ENCODE peak calls at places on chromosomes 4 and X, in five cellular contexts. Y, H, A, R and Z are unnamed samples.

GRCh38 chr4:182576609-182577289 is 333.5 kb downstream of the TENM3 start:
- DNase-seq in H (no peak), R (no peak), A (no peak), Y (no peak), Z (no peak)

GRCh38 chr4:7151668-7152227 is 40.6 kb upstream of the SORCS2 start:
- DNase-seq in R (no peak), H (no peak), A (no peak), Y (no peak), Z (no peak)

GRCh38 chr4:176320340-176320975 is 692 bp downstream of the SPCS3 start:
- DNase-seq in H (peak; percentile 87), R (peak; percentile 89), A (peak; percentile 86), Y (peak; percentile 93), Z (peak; percentile 94)

GRCh38 chr4:185813133-185813532 is 1.1 kb upstream of the SORBS2 start:
- DNase-seq in R (no peak), Y (no peak), H (no peak), A (no peak), Z (no peak)

GRCh38 chr4:30720656-30721352 is 635 bp downstream of the PCDH7 start:
- DNase-seq in Y (peak; percentile 71), R (no peak), H (no peak), A (peak; percentile 32), Z (peak; percentile 24)

GRCh38 chr4:176879370-176880116 is 86.8 kb upstream of the VEGFC start:
- DNase-seq in R (no peak), A (no peak), Y (no peak), H (no peak), Z (no peak)

GRCh38 chr4:2870098-2870497 is 26.5 kb downstream of the ADD1 start:
- DNase-seq in H (no peak), A (no peak), R (no peak), Y (no peak), Z (no peak)

GRCh38 chr4:80610845-80611244 is 275.3 kb downstream of the CFAP299 start:
- DNase-seq in R (no peak), A (no peak), Y (no peak), H (no peak), Z (no peak)

GRCh38 chr4:14568356-14568755 is 433.9 kb upstream of the CPEB2 start:
- DNase-seq in A (no peak), R (no peak), Y (no peak), H (no peak), Z (no peak)

GRCh38 chr4:2259036-2259540 is 2.8 kb downstream of the MXD4 start:
- DNase-seq in Y (peak; percentile 74), H (peak; percentile 1), A (peak; percentile 32), R (peak; percentile 11), Z (peak; percentile 14)

DNA sequence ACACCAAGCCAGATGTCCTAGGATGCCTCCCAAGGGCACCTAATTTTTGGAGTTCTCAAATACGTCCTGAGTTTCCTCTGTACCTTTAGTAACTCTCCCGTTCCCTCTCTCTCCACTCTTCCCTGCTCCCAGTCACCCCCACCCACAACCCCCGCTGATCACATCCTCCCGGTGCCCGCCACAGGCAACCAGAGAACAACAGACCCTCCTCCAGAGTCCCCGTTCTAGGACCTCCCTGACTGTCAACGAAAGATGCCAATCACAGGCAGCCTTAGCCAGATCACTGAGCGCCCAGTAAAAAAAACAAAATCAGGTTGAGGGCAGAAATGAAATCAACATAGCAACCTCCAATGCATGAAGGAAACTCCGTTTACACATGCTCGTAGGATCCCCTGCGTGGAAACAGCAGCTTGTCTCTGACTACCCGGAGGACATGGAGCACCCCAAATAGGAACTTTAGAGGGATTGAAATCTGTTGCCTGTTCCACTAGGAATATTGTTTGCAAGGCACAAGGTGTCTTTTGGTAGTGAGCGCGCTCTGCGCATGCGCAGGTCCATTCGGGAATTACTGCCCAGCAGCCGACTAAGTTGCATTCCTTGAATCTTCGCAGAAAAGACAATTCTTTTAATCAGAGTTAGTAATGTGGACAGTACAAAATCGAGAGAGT is at the start of gene GABRB1:
- DNase-seq in Y (peak; percentile 66), R (peak; percentile 31), A (peak; percentile 45), H (no peak), Z (peak; percentile 78)
- H3K4me3 ChIP-seq in Y (peak within 1 kb of the TSS; percentile 51), R (peak within 1 kb of the TSS; percentile 38), A (peak within 1 kb of the TSS; percentile 31), H (peak within 1 kb of the TSS; percentile 65), Z (peak within 1 kb of the TSS; percentile 38)

DNA sequence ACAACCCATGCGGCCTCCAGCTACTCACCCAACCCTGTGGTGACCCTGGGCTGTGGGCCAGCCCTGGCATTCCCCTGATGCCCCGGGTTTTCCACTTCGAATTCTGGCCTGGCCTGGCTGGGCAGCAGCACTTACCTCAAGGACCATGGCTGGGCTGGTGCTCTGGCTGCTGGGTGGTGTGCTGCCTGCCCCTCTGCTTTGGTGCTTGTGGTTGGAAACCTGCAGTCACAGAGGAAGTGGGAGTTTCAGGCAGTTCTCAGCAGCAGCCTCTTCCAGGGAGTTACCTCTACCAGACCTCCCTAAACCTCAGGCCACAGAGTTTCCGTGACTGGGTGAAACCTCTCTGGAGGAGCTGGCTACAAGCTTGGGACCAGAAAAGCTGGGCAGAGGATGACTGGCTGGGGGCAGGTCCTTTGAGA is at the start of gene CXCR3:
- DNase-seq in A (no peak), H (no peak), R (no peak), Y (no peak), Z (peak; percentile 61)
- H3K4me1 ChIP-seq in A (no peaks in the 10 kb centered on the region), H (peaks cover 14% of the 10 kb centered on the region), R (no peaks in the 10 kb centered on the region), Y (peaks cover 19% of the 10 kb centered on the region), Z (no peaks in the 10 kb centered on the region)

DNA sequence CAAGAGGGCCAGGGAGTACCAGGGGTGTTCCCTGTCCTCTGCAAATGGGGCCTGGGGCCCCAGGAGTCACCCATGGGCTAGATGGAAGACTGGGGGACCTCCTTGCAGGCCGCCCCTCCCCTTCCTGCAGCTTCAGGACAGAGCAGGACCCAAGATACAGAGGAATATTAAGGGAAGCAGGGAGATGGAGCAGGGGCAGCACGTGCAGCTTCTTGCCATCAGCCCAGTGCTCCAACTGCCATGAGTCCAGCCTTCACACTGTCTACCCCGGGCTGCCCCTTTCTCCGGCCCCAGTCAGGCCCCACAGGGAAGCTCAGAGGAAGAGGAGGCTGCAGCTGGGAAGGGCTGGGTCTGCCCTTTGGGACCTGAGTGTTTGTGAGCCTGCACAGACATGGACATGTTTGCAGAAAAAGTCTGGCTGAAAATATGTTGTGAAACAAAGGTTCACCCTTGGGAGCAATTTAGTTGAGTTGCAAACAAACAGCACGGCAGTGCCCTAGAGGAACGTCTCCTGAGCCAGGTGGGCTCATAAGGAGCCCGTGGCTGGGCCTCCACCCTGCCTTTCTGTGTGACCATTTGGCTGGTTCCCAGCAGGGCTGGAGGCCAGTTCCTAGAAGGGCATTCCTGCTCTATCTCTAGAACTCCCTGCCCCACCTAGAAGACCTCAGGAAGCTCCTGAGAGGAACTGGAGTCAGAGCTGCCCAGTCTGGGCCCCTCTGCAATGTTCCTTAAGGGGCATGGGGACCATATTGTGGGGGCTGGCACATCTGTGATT is 8.9 kb downstream of the FATE1 start:
- DNase-seq in H (no peak), Y (no peak), A (no peak), R (no peak), Z (no peak)
- H3K4me3 ChIP-seq in H (no peak overlapping the region), Y (no peak overlapping the region), A (no peak overlapping the region), R (no peak overlapping the region), Z (no peak overlapping the region)

DNA sequence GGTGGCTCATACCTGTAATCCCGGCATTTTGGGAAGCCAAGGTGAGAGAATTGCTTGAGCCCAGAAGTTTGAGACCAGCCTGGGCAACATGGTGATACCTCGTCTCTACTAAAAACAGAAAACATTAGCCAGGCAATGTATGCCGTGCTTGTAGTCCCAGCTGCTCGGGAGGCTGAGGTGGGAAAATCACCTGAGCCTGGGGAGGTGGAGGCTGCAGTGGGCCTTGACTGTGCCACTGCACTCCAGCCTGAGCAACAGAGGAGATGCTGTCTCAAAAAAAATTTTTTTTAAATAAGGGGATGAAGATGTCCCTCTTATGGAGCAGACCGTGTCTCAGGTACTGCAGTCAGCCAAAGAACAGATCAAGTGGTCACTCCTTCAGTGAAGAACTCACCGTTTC is 13.5 kb downstream of the CTAG1B start:
- DNase-seq in Y (no peak), R (no peak), H (no peak), A (no peak), Z (no peak)
- H3K4me1 ChIP-seq in Y (peaks cover 10% of the 10 kb centered on the region), R (no peaks in the 10 kb centered on the region), H (peaks cover 11% of the 10 kb centered on the region), A (no peaks in the 10 kb centered on the region), Z (no peaks in the 10 kb centered on the region)

DNA sequence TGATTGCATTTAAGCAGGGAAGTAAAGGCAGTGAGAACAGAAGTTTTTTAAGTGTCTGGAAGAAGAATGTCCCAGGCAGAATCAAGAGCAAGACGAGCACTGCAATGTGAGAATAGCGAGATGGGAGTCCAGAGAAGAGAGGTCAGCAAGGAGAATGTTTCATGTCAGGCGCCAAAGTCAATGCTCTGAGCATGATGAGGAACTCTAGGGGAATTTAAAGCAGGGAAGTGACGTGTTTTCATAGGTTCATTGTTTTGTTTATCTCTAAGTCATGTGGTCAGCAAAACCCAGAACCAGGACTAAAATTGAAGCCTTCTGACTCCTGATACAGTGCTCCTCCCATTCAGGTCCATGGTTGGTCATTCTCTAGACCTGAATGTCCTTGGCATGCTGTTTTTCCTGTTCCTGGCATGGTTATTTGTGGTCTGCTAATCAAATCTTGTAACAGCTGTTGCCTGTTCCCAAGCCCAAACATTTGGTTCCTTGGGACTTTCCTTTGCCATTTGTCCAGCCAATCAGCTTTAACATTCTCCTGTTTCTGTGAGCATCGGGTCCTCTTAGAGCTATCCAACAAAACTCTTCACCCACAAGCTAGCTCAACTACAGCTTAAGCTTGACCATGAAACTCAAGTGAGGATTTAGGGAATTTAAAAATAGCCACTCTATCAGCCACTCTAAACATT is 37.7 kb downstream of the PTCHD1 start:
- DNase-seq in Y (no peak), A (no peak), R (peak; percentile 31), H (no peak), Z (no peak)
- H3K4me3 ChIP-seq in Y (no peak overlapping the region), A (no peak overlapping the region), R (no peak overlapping the region), H (no peak overlapping the region), Z (no peak overlapping the region)

DNA sequence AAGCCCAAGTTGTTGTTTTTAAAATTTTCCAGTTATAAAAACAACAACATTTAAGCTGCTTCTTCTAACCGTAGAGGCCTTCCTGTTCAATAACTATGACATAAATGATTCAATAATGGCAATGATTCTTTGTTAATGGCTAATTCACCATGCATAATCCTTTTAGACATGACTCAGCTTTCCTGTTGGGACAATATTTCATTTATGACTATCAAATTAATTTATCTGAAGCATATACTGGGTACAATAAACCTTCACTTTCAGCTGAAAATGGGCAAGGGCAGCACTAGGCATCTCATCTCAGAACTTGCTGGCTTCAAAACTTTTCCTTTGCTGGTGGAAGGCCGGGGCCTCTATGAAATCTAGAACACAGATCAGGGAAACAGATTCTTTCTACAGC is 38.9 kb downstream of the TBC1D9 start:
- DNase-seq in A (no peak), H (no peak), Y (no peak), R (no peak), Z (no peak)
- H3K4me1 ChIP-seq in A (no peaks in the 10 kb centered on the region), H (peaks cover 8% of the 10 kb centered on the region), Y (peaks cover 13% of the 10 kb centered on the region), R (peaks cover 5% of the 10 kb centered on the region), Z (no peaks in the 10 kb centered on the region)

GRCh38 chr4:24197891-24198290 is 308.0 kb upstream of the PPARGC1A start:
- DNase-seq in Y (no peak), H (no peak), R (no peak), A (no peak), Z (no peak)
- H3K4me3 ChIP-seq in Y (no peak overlapping the region), H (no peak overlapping the region), R (no peak overlapping the region), A (no peak overlapping the region), Z (no peak overlapping the region)